ENCODE peak calls at places on chromosomes 13 and 19, in four cellular contexts. One of them, this sample, is unnamed. For H3K4me1, the result is how much of the 10 kb centered on the place peaks cover.

GRCh38 chr19:53892981-53893325 is 11.0 kb downstream of the PRKCG start:
- DNase-seq in IMR-90: no peak
- DNase-seq in mammary epithelial cell: no peak
- DNase-seq in mesenchymal stem cell: no peak
- DNase-seq in this sample: no peak

GRCh38 chr19:46602392-46603194 is 1.5 kb downstream of the CALM3 start:
- DNase-seq in IMR-90: no peak
- DNase-seq in mammary epithelial cell: no peak
- DNase-seq in mesenchymal stem cell: no peak
- DNase-seq in this sample: no peak

GRCh38 chr19:18881491-18881890 is 14.5 kb downstream of the CERS1 start:
- DNase-seq in IMR-90: no peak
- DNase-seq in mesenchymal stem cell: no peak
- DNase-seq in mammary epithelial cell: no peak
- DNase-seq in this sample: no peak

GRCh38 chr19:18396471-18397241 is 766 bp downstream of the LRRC25 start:
- DNase-seq in IMR-90: no peak
- DNase-seq in mesenchymal stem cell: no peak
- DNase-seq in mammary epithelial cell: no peak
- DNase-seq in this sample: no peak

GRCh38 chr13:106602178-106602577 is 34.2 kb upstream of the ARGLU1 start:
- DNase-seq in IMR-90: no peak
- DNase-seq in mammary epithelial cell: no peak
- DNase-seq in mesenchymal stem cell: no peak
- DNase-seq in this sample: no peak

GRCh38 chr13:106493569-106493968 is 41.9 kb downstream of the EFNB2 start:
- DNase-seq in mesenchymal stem cell: no peak
- DNase-seq in mammary epithelial cell: no peak
- DNase-seq in IMR-90: no peak
- DNase-seq in this sample: no peak

GRCh38 chr13:78599911-78600310 is 3.4 kb downstream of the POU4F1 start:
- DNase-seq in mammary epithelial cell: no peak
- DNase-seq in mesenchymal stem cell: no peak
- DNase-seq in IMR-90: no peak
- DNase-seq in this sample: no peak

GRCh38 chr19:9878511-9879196 is 43.5 kb downstream of the PIN1 start:
- DNase-seq in IMR-90: no peak
- DNase-seq in mammary epithelial cell: no peak
- DNase-seq in mesenchymal stem cell: no peak
- DNase-seq in this sample: no peak

GRCh38 chr13:74794147-74794546 is 659.9 kb upstream of the KLF12 start:
- DNase-seq in mesenchymal stem cell: no peak
- DNase-seq in IMR-90: no peak
- DNase-seq in mammary epithelial cell: no peak
- DNase-seq in this sample: no peak

GRCh38 chr19:44577566-44577874 is 35.8 kb upstream of the IGSF23 start:
- DNase-seq in IMR-90: no peak
- DNase-seq in mesenchymal stem cell: no peak
- DNase-seq in mammary epithelial cell: no peak
- DNase-seq in this sample: no peak
- H3K4me1 ChIP-seq in IMR-90: under half
- H3K4me1 ChIP-seq in mesenchymal stem cell: under half
- H3K4me1 ChIP-seq in mammary epithelial cell: under half
- H3K4me1 ChIP-seq in this sample: under half

DNA sequence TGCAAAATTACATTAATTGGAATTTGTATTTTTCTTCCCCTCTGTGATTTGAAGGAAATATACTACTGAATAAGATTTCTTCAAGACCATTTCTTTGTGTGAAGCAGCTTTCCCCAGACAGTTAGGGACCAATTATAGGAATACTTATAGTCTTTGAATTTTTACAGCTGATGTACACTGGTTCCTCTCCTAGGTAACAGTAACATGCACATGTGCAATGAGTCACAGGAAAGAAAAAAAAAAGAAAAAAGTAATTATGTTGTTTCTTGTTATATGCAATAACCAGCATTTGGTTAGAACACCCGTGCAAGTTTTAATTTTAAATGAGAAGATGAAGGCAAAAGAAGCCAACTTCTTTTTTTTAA is 81.9 kb downstream of the PCDH9 start:
- DNase-seq in mesenchymal stem cell: peak
- DNase-seq in mammary epithelial cell: peak
- DNase-seq in IMR-90: peak
- DNase-seq in this sample: no peak
- H3K4me2 ChIP-seq in mesenchymal stem cell: no peak
- H3K4me2 ChIP-seq in mammary epithelial cell: no peak
- H3K4me2 ChIP-seq in IMR-90: peak
- H3K4me2 ChIP-seq in this sample: no peak

DNA sequence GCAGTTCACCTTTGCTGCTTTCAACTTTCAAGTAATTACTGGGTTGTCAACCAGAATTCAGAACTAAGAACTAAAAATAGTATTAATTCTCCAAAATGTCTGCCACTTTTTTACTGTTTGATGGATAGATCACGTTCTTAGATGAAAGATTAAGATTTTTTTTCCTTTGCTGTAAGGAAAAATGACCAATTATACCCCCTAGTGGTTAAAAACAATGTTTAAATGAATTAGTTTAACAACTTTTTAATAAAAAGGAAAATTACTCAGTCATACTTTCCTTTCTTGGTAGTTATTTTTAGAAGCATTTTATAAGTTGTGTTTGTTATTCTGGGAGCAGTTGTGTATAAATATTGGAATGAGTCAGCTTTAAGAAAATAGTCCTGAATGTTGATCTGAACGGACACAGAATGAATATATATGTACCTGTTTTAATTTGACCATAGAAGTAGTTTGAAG is 4.6 kb downstream of the TM9SF2 start:
- DNase-seq in mesenchymal stem cell: peak
- DNase-seq in mammary epithelial cell: no peak
- DNase-seq in IMR-90: peak
- DNase-seq in this sample: no peak
- H3K4me1 ChIP-seq in mesenchymal stem cell: under half
- H3K4me1 ChIP-seq in mammary epithelial cell: under half
- H3K4me1 ChIP-seq in IMR-90: under half
- H3K4me1 ChIP-seq in this sample: under half

GRCh38 chr13:35914662-35915061 is 216.5 kb downstream of the DCLK1 start:
- DNase-seq in mammary epithelial cell: no peak
- DNase-seq in mesenchymal stem cell: no peak
- DNase-seq in IMR-90: no peak
- DNase-seq in this sample: no peak

GRCh38 chr13:35917252-35917941 is 213.8 kb downstream of the DCLK1 start:
- DNase-seq in IMR-90: no peak
- DNase-seq in mesenchymal stem cell: no peak
- DNase-seq in mammary epithelial cell: no peak
- DNase-seq in this sample: no peak

GRCh38 chr13:35916186-35916585 is 215.0 kb downstream of the DCLK1 start:
- DNase-seq in IMR-90: no peak
- DNase-seq in mammary epithelial cell: no peak
- DNase-seq in mesenchymal stem cell: no peak
- DNase-seq in this sample: no peak

GRCh38 chr13:35920816-35921215 is 210.4 kb downstream of the DCLK1 start:
- DNase-seq in mammary epithelial cell: no peak
- DNase-seq in IMR-90: no peak
- DNase-seq in mesenchymal stem cell: no peak
- DNase-seq in this sample: no peak

GRCh38 chr13:35917942-35918645 is 213.1 kb downstream of the DCLK1 start:
- DNase-seq in mammary epithelial cell: no peak
- DNase-seq in IMR-90: peak
- DNase-seq in mesenchymal stem cell: no peak
- DNase-seq in this sample: no peak
- H3K4me2 ChIP-seq in mammary epithelial cell: no peak
- H3K4me2 ChIP-seq in IMR-90: peak
- H3K4me2 ChIP-seq in mesenchymal stem cell: no peak
- H3K4me2 ChIP-seq in this sample: no peak

GRCh38 chr19:35902870-35903475 is 644 bp downstream of the HCST start:
- DNase-seq in mesenchymal stem cell: no peak
- DNase-seq in mammary epithelial cell: no peak
- DNase-seq in IMR-90: no peak
- DNase-seq in this sample: no peak
- H3K4me1 ChIP-seq in mesenchymal stem cell: under half
- H3K4me1 ChIP-seq in mammary epithelial cell: under half
- H3K4me1 ChIP-seq in IMR-90: under half
- H3K4me1 ChIP-seq in this sample: under half

GRCh38 chr13:96091932-96092253 is 2.0 kb downstream of the HS6ST3 start:
- DNase-seq in mammary epithelial cell: no peak
- DNase-seq in IMR-90: no peak
- DNase-seq in mesenchymal stem cell: no peak
- DNase-seq in this sample: no peak

GRCh38 chr13:96093296-96094006 is 3.5 kb downstream of the HS6ST3 start:
- DNase-seq in mammary epithelial cell: no peak
- DNase-seq in IMR-90: no peak
- DNase-seq in mesenchymal stem cell: no peak
- DNase-seq in this sample: no peak

GRCh38 chr13:96090240-96091101 is 564 bp downstream of the HS6ST3 start:
- DNase-seq in mesenchymal stem cell: no peak
- DNase-seq in mammary epithelial cell: no peak
- DNase-seq in IMR-90: no peak
- DNase-seq in this sample: no peak

GRCh38 chr13:96089749-96090239 is at the start of gene HS6ST3:
- DNase-seq in mesenchymal stem cell: peak
- DNase-seq in mammary epithelial cell: peak
- DNase-seq in IMR-90: no peak
- DNase-seq in this sample: no peak

GRCh38 chr13:96091164-96091931 is 1.4 kb downstream of the HS6ST3 start:
- DNase-seq in mammary epithelial cell: no peak
- DNase-seq in mesenchymal stem cell: no peak
- DNase-seq in IMR-90: no peak
- DNase-seq in this sample: no peak
- H3K4me2 ChIP-seq in mammary epithelial cell: peak
- H3K4me2 ChIP-seq in mesenchymal stem cell: peak
- H3K4me2 ChIP-seq in IMR-90: peak
- H3K4me2 ChIP-seq in this sample: no peak

GRCh38 chr13:69556540-69557196 is 551.0 kb upstream of the ATXN8OS start:
- DNase-seq in IMR-90: no peak
- DNase-seq in mesenchymal stem cell: no peak
- DNase-seq in mammary epithelial cell: no peak
- DNase-seq in this sample: no peak

GRCh38 chr13:69545500-69546025 is 562.1 kb upstream of the ATXN8OS start:
- DNase-seq in mammary epithelial cell: no peak
- DNase-seq in IMR-90: no peak
- DNase-seq in mesenchymal stem cell: no peak
- DNase-seq in this sample: no peak

GRCh38 chr13:69547780-69548179 is 559.8 kb upstream of the ATXN8OS start:
- DNase-seq in mammary epithelial cell: no peak
- DNase-seq in IMR-90: no peak
- DNase-seq in mesenchymal stem cell: no peak
- DNase-seq in this sample: no peak

GRCh38 chr13:69553976-69554375 is 553.6 kb upstream of the ATXN8OS start:
- DNase-seq in mammary epithelial cell: no peak
- DNase-seq in mesenchymal stem cell: no peak
- DNase-seq in IMR-90: no peak
- DNase-seq in this sample: no peak

DNA sequence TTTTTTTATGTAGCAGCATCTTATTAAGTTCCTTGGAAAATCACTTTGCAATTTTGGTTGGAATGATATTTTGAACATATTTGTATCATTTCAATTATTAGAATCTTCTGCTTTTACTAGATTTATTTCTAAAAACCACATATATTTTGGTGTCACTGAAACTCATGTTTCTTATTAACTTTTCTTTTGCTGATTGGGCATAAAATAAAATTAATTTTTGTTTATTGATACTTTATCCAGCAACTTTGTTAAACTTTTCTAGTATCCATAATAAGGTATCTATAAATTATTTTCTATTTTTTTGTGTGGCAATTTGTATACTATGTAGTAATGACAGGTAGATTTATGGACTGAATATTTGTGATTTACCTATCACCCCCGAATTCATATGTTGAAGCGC is 556.4 kb upstream of the ATXN8OS start:
- DNase-seq in mammary epithelial cell: no peak
- DNase-seq in IMR-90: no peak
- DNase-seq in mesenchymal stem cell: no peak
- DNase-seq in this sample: no peak
- H3K4me1 ChIP-seq in mammary epithelial cell: under half
- H3K4me1 ChIP-seq in IMR-90: under half
- H3K4me1 ChIP-seq in mesenchymal stem cell: under half
- H3K4me1 ChIP-seq in this sample: under half

This sample was measured in keratinocyte.